ENCODE peak calls at places on chromosomes 11 and 22, in eight cellular contexts. T is fibroblast of pulmonary artery, O is BE2C, K is heart left ventricle, F is kidney, A is adrenal gland, R is spleen, P is A549. S is an unnamed sample.

GRCh38 chr11:99020324-99021225 is at the start of gene CNTN5:
- DNase-seq in T (peak), O (peak), K (no peak), F (peak), A (peak), R (no peak), P (peak), S (peak)

GRCh38 chr11:128532571-128533091 is 54.7 kb downstream of the ETS1 start:
- DNase-seq in T (no peak), O (no peak), K (no peak), F (no peak), A (no peak), R (no peak), P (no peak), S (no peak)

GRCh38 chr22:45200230-45200629 is 36.5 kb downstream of the NUP50 start:
- DNase-seq in T (no peak), O (no peak), K (no peak), F (no peak), A (no peak), R (no peak), P (no peak), S (peak)

GRCh38 chr11:102191832-102192231 is 81.6 kb downstream of the YAP1 start:
- DNase-seq in T (no peak), O (no peak), K (no peak), F (no peak), A (no peak), R (no peak), P (no peak), S (no peak)

GRCh38 chr11:12175694-12176241 is 65.4 kb downstream of the MICAL2 start:
- DNase-seq in T (peak), O (no peak), K (no peak), F (no peak), A (no peak), R (no peak), P (peak), S (no peak)

GRCh38 chr11:10500757-10501684 is 40.0 kb downstream of the RNF141 start:
- DNase-seq in T (no peak), O (no peak), K (no peak), F (peak), A (no peak), R (peak), P (no peak), S (no peak)

GRCh38 chr11:116035972-116036371 is 531.8 kb upstream of the CADM1 start:
- DNase-seq in T (no peak), O (peak), K (no peak), F (no peak), A (no peak), R (no peak), P (no peak), S (no peak)

GRCh38 chr11:120335596-120335927 is 651 bp upstream of the ARHGEF12 start:
- DNase-seq in T (peak), O (no peak), K (no peak), F (no peak), A (no peak), R (no peak), P (no peak), S (no peak)

GRCh38 chr11:16352707-16353106 is 3.6 kb downstream of the SOX6 start:
- DNase-seq in T (no peak), O (no peak), K (no peak), F (no peak), A (no peak), R (no peak), P (no peak), S (no peak)

GRCh38 chr11:17976651-17977050 is 36.2 kb downstream of the SERGEF start:
- DNase-seq in T (no peak), O (no peak), K (no peak), F (no peak), A (no peak), R (no peak), P (no peak), S (no peak)

GRCh38 chr22:49662681-49663080 is 165.0 kb downstream of the BRD1 start:
- DNase-seq in T (no peak), O (no peak), K (no peak), F (peak), A (no peak), R (no peak), P (no peak), S (no peak)

GRCh38 chr22:20390394-20390907 is 3.5 kb upstream of the ZNF74 start:
- DNase-seq in T (no peak), O (no peak), K (no peak), F (no peak), A (no peak), R (no peak), P (no peak), S (no peak)

GRCh38 chr11:130781906-130782305 is 134.4 kb downstream of the SNX19 start:
- DNase-seq in T (peak), O (no peak), K (no peak), F (no peak), A (no peak), R (no peak), P (peak), S (peak)

GRCh38 chr22:42385691-42386090 is 46.5 kb downstream of the NFAM1 start:
- DNase-seq in T (no peak), O (no peak), K (no peak), F (no peak), A (no peak), R (no peak), P (no peak), S (no peak)

GRCh38 chr22:24391836-24392217 is 35.6 kb upstream of the ADORA2A start:
- DNase-seq in T (peak), O (peak), K (no peak), F (no peak), A (no peak), R (no peak), P (no peak), S (no peak)

GRCh38 chr11:46912526-46913150 is 5.7 kb downstream of the LRP4 start:
- DNase-seq in T (no peak), O (no peak), K (no peak), F (no peak), A (no peak), R (no peak), P (no peak), S (no peak)

GRCh38 chr11:76236092-76237026 is 30.1 kb upstream of the WNT11 start:
- DNase-seq in T (peak), O (peak), K (peak), F (peak), A (no peak), R (peak), P (peak), S (peak)

GRCh38 chr11:128412847-128413791 is 174.2 kb downstream of the ETS1 start:
- DNase-seq in T (no peak), O (no peak), K (no peak), F (no peak), A (no peak), R (no peak), P (peak), S (no peak)

GRCh38 chr11:44319552-44320288 is 9.8 kb upstream of the ALX4 start:
- DNase-seq in T (no peak), O (no peak), K (no peak), F (peak), A (no peak), R (peak), P (no peak), S (no peak)

GRCh38 chr22:44396727-44397722 is 84.3 kb upstream of the SHISAL1 start:
- DNase-seq in T (no peak), O (peak), K (peak), F (peak), A (peak), R (peak), P (no peak), S (no peak)

GRCh38 chr11:94558468-94558867 is 8.7 kb upstream of the PIWIL4 start:
- DNase-seq in T (no peak), O (no peak), K (no peak), F (no peak), A (no peak), R (no peak), P (no peak), S (no peak)

GRCh38 chr11:44011797-44012196 is 36.0 kb upstream of the ACCSL start:
- DNase-seq in T (peak), O (no peak), K (peak), F (no peak), A (no peak), R (no peak), P (no peak), S (no peak)

DNA sequence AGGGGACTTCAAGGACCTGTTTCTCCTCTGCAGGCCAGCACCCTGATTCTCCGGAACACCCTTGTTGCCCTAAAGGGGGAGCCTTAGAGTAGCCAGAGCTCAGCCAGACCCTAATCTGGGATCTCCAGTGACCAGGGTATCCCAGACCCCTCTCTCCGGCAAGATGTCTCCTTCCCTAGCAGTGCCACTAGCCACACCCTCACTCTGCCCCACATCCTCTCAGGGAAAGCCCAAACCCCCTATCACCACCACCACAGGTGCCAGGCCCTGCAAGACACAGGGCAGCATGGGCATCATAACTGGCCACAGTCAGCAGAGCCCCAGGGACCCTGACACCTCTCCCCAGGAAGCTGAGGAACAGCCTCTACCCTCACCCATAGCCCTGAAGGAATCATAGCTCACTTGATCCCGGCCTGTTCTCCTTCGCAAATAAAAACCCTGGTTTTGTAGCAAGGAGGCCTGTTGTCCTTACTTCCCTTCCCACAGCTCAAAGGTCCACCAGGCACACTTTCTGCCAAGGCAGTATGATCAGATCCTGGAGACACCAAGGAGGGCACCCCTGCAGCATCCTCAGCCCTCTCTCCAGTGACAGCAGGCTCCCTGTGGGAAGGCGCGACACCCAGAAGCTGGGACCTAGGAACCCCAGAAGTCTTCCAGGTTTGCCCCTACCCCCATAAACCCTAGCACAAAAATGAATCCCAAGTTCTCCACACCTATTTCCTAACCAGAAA is 4.6 kb downstream of the CFL1 start:
- DNase-seq in T (no peak), O (no peak), K (no peak), F (no peak), A (no peak), R (no peak), P (no peak), S (no peak)
- TF ChIP-seq CTCF in T (peak), O (peak), K (no peak), F (no peak), A (no peak), R (no peak), P (no peak), S (no peak)

GRCh38 chr22:36156119-36156514 is 4.4 kb downstream of the APOL3 start:
- DNase-seq in T (no peak), O (no peak), K (no peak), F (no peak), A (no peak), R (no peak), P (no peak), S (no peak)
- H3K4me3 ChIP-seq in T (peak), O (no peak), K (peak), F (peak), A (peak), R (peak), P (no peak), S (peak)

GRCh38 chr11:1751521-1751921 is 1.1 kb upstream of the IFITM10 start:
- DNase-seq in T (no peak), O (no peak), K (no peak), F (no peak), A (peak), R (peak), P (no peak), S (peak)
- TF ChIP-seq CTCF in T (no peak), O (no peak), K (no peak), F (no peak), A (no peak), R (no peak), P (no peak), S (no peak)

GRCh38 chr11:60994450-60995135 is 23.1 kb downstream of the CD6 start:
- DNase-seq in T (no peak), O (no peak), K (no peak), F (peak), A (no peak), R (peak), P (no peak), S (no peak)
- H3K4me3 ChIP-seq in T (no peak), O (no peak), K (no peak), F (no peak), A (no peak), R (no peak), P (no peak), S (no peak)